ENCODE peak calls at places on chromosome 12, in four cellular contexts. J is left lung, S is heart right ventricle, R is T-helper 2 cell. G is an unnamed sample.
A peak's percentile ranks its signal among the peaks of the same experiment; 100 is the strongest.

GRCh38 chr12:113611652-113612051 is 140.0 kb upstream of the LHX5 start:
- DNase-seq in J (no peak), S (no peak), R (no peak), G (no peak)

GRCh38 chr12:6700646-6701051 is at the start of gene PIANP:
- DNase-seq in S (peak; percentile 48), J (no peak), R (no peak), G (no peak)

GRCh38 chr12:45490232-45490881 is 239.1 kb upstream of the ARID2 start:
- DNase-seq in J (no peak), R (no peak), S (no peak), G (no peak)

GRCh38 chr12:93537769-93538168 is 34.7 kb upstream of the SOCS2 start:
- DNase-seq in R (no peak), J (no peak), S (no peak), G (no peak)

GRCh38 chr12:95615735-95616134 is 64.5 kb upstream of the USP44 start:
- DNase-seq in S (no peak), J (no peak), R (no peak), G (no peak)

GRCh38 chr12:122026706-122027328 is 5.1 kb downstream of the BCL7A start:
- DNase-seq in R (no peak), S (no peak), J (no peak), G (no peak)

GRCh38 chr12:1611775-1612174 is 17.3 kb upstream of the WNT5B start:
- DNase-seq in R (no peak), S (no peak), J (no peak), G (no peak)

GRCh38 chr12:79023784-79024183 is 159.2 kb downstream of the SYT1 start:
- DNase-seq in S (no peak), R (no peak), J (no peak), G (no peak)

GRCh38 chr12:13499008-13499407 is 302.5 kb downstream of the EMP1 start:
- DNase-seq in S (no peak), R (no peak), J (no peak), G (no peak)

GRCh38 chr12:99455350-99456037 is 192.1 kb upstream of the GARIN6 start:
- DNase-seq in S (no peak), J (no peak), R (no peak), G (no peak)

GRCh38 chr12:63132201-63132600 is 18.8 kb downstream of the AVPR1A start:
- DNase-seq in S (no peak), R (no peak), J (no peak), G (no peak)

GRCh38 chr12:74689071-74689655 is 151.5 kb downstream of the ATXN7L3B start:
- DNase-seq in R (no peak), S (no peak), J (no peak), G (peak; percentile 12)

GRCh38 chr12:98516184-98516873 is 939 bp downstream of the TMPO start:
- DNase-seq in R (peak; percentile 47), J (peak; percentile 84), S (peak; percentile 42), G (peak; percentile 86)

GRCh38 chr12:107057071-107057834 is 36.1 kb downstream of the CRY1 start:
- DNase-seq in S (no peak), R (no peak), J (no peak), G (peak; percentile 33)

GRCh38 chr12:3523058-3523457 is 32.1 kb downstream of the PRMT8 start:
- DNase-seq in S (no peak), J (no peak), R (no peak), G (no peak)

GRCh38 chr12:95413576-95413975 is 60.4 kb upstream of the METAP2 start:
- DNase-seq in R (no peak), J (no peak), S (no peak), G (no peak)

GRCh38 chr12:122085571-122085970 is 7.0 kb downstream of the MLXIP start:
- DNase-seq in S (no peak), J (no peak), R (no peak), G (no peak)

GRCh38 chr12:15966426-15966825 is 55.3 kb downstream of the DERA start:
- DNase-seq in R (no peak), S (no peak), J (no peak), G (no peak)

GRCh38 chr12:92765871-92766270 is 63.1 kb downstream of the PLEKHG7 start:
- DNase-seq in J (no peak), R (no peak), S (no peak), G (no peak)

GRCh38 chr12:126708492-126708896 is 1558.5 kb upstream of the TMEM132C start:
- DNase-seq in S (no peak), J (no peak), R (no peak), G (no peak)

GRCh38 chr12:21234395-21234794 is 100.3 kb downstream of the SLCO1A2 start:
- DNase-seq in R (no peak), S (no peak), J (no peak), G (no peak)

GRCh38 chr12:93808169-93808899 is 131.2 kb downstream of the CRADD start:
- DNase-seq in J (no peak), S (no peak), R (no peak), G (no peak)

GRCh38 chr12:31645944-31646343 is 13.5 kb upstream of the ETFBKMT start:
- DNase-seq in J (no peak), R (no peak), S (no peak), G (no peak)

G was measured in small intestine.